ENCODE peak calls at places on chromosomes 2 and 18, in four cellular contexts. Z, P, J and I are unnamed samples.

GRCh38 chr2:110124038-110124825 is 8.6 kb upstream of the MALL start:
- DNase-seq in Z (no peak), P (no peak), J (no peak), I (no peak)

GRCh38 chr2:30679416-30680088 is 127.7 kb downstream of the CAPN13 start:
- DNase-seq in Z (no peak), P (no peak), J (no peak), I (no peak)

GRCh38 chr18:28036481-28036880 is 140.4 kb downstream of the CDH2 start:
- DNase-seq in Z (no peak), P (no peak), J (no peak), I (no peak)

GRCh38 chr2:177302552-177302951 is 38.0 kb upstream of the NFE2L2 start:
- DNase-seq in Z (no peak), P (no peak), J (no peak), I (no peak)

GRCh38 chr2:196259507-196260481 is 88.4 kb upstream of the STK17B start:
- DNase-seq in Z (no peak), P (no peak), J (no peak), I (no peak)

GRCh38 chr2:106978647-106979046 is 92.7 kb upstream of the ST6GAL2 start:
- DNase-seq in Z (no peak), P (no peak), J (no peak), I (no peak)

GRCh38 chr2:241801611-241802420 is 7.2 kb upstream of the NEU4 start:
- DNase-seq in Z (peak; percentile 69), P (no peak), J (no peak), I (peak; percentile 41)

GRCh38 chr2:75044291-75044690 is 85.8 kb downstream of the POLE4 start:
- DNase-seq in Z (no peak), P (no peak), J (no peak), I (no peak)

GRCh38 chr2:109419960-109420370 is 193.8 kb downstream of the SEPTIN10 start:
- DNase-seq in Z (no peak), P (peak; percentile 37), J (no peak), I (no peak)

GRCh38 chr2:182763311-182763912 is 47.4 kb downstream of the DNAJC10 start:
- DNase-seq in Z (peak; percentile 15), P (no peak), J (peak; percentile 18), I (no peak)

GRCh38 chr2:27250652-27251379 is 12.0 kb downstream of the SLC30A3 start:
- DNase-seq in Z (no peak), P (no peak), J (no peak), I (no peak)

GRCh38 chr18:36186461-36187137 is 698 bp upstream of the MOCOS start:
- DNase-seq in Z (peak; percentile 22), P (no peak), J (no peak), I (no peak)

GRCh38 chr2:239751719-239752355 is 273.3 kb downstream of the NDUFA10 start:
- DNase-seq in Z (peak; percentile 30), P (no peak), J (no peak), I (no peak)

GRCh38 chr2:52500561-52500960 is 1267.0 kb upstream of the CHAC2 start:
- DNase-seq in Z (no peak), P (no peak), J (no peak), I (no peak)

GRCh38 chr18:22536558-22536957 is 118.8 kb upstream of the CTAGE1 start:
- DNase-seq in Z (no peak), P (no peak), J (no peak), I (no peak)

GRCh38 chr2:94986392-94986963 is 39.0 kb upstream of the MAL start:
- DNase-seq in Z (peak; percentile 72), P (peak; percentile 37), J (peak; percentile 54), I (no peak)

GRCh38 chr18:9753863-9754262 is 45.8 kb downstream of the RAB31 start:
- DNase-seq in Z (no peak), P (no peak), J (no peak), I (no peak)

GRCh38 chr2:23436346-23437099 is 51.5 kb downstream of the KLHL29 start:
- DNase-seq in Z (no peak), P (no peak), J (no peak), I (no peak)

GRCh38 chr2:180999274-180999964 is 19.0 kb downstream of the UBE2E3 start:
- DNase-seq in Z (no peak), P (no peak), J (no peak), I (no peak)

GRCh38 chr2:239197146-239197545 is 203.7 kb downstream of the HDAC4 start:
- DNase-seq in Z (no peak), P (no peak), J (no peak), I (peak; percentile 11)

GRCh38 chr2:62202729-62203128 is 6.8 kb downstream of the B3GNT2 start:
- DNase-seq in Z (no peak), P (no peak), J (no peak), I (no peak)

GRCh38 chr2:12715878-12716249 is 872 bp upstream of the TRIB2 start:
- DNase-seq in Z (peak; percentile 66), P (no peak), J (peak; percentile 65), I (peak; percentile 38)

GRCh38 chr2:224405412-224405811 is 3.5 kb upstream of the FAM124B start:
- DNase-seq in Z (no peak), P (no peak), J (no peak), I (no peak)

GRCh38 chr2:240921319-240922233 is 15.4 kb downstream of the CROCC2 start:
- DNase-seq in Z (peak; percentile 3), P (peak; percentile 66), J (no peak), I (peak; percentile 20)

GRCh38 chr18:56593906-56594305 is 44.5 kb downstream of the TXNL1 start:
- DNase-seq in Z (no peak), P (no peak), J (no peak), I (no peak)

GRCh38 chr2:19801367-19802087 is 100.3 kb downstream of the TTC32 start:
- DNase-seq in Z (no peak), P (peak; percentile 91), J (peak; percentile 81), I (no peak)

GRCh38 chr18:48735070-48735676 is 196.3 kb downstream of the CTIF start:
- DNase-seq in Z (no peak), P (no peak), J (no peak), I (no peak)

GRCh38 chr2:7845332-7845731 is 836.5 kb upstream of the ID2 start:
- DNase-seq in Z (no peak), P (no peak), J (no peak), I (no peak)

GRCh38 chr18:61735564-61736102 is 157.2 kb downstream of the RNF152 start:
- DNase-seq in Z (no peak), P (no peak), J (no peak), I (no peak)

GRCh38 chr2:69915050-69915945 is at the start of gene MXD1:
- DNase-seq in Z (peak; percentile 37), P (no peak), J (no peak), I (peak; percentile 50)

GRCh38 chr2:233063269-233063975 is 3.3 kb downstream of the INPP5D start:
- DNase-seq in Z (peak; percentile 28), P (no peak), J (no peak), I (no peak)

GRCh38 chr2:228593992-228594391 is 412.5 kb upstream of the SPHKAP start:
- DNase-seq in Z (no peak), P (no peak), J (no peak), I (no peak)

GRCh38 chr2:68121873-68122679 is 35.6 kb upstream of the PNO1 start:
- DNase-seq in Z (peak; percentile 91), P (peak; percentile 72), J (peak; percentile 70), I (peak; percentile 94)
- TF ChIP-seq CTCF in Z (peak; percentile 97), P (peak; percentile 99), J (peak; percentile 98), I (peak; percentile 97)

GRCh38 chr2:149720615-149721014 is 133.0 kb upstream of the MMADHC start:
- DNase-seq in Z (no peak), P (no peak), J (no peak), I (no peak)

GRCh38 chr2:149719695-149720094 is 132.1 kb upstream of the MMADHC start:
- DNase-seq in Z (no peak), P (no peak), J (no peak), I (no peak)

GRCh38 chr2:149715894-149716293 is 128.3 kb upstream of the MMADHC start:
- DNase-seq in Z (no peak), P (no peak), J (no peak), I (no peak)

GRCh38 chr2:149716687-149717086 is 129.1 kb upstream of the MMADHC start:
- DNase-seq in Z (no peak), P (no peak), J (no peak), I (no peak)

DNA sequence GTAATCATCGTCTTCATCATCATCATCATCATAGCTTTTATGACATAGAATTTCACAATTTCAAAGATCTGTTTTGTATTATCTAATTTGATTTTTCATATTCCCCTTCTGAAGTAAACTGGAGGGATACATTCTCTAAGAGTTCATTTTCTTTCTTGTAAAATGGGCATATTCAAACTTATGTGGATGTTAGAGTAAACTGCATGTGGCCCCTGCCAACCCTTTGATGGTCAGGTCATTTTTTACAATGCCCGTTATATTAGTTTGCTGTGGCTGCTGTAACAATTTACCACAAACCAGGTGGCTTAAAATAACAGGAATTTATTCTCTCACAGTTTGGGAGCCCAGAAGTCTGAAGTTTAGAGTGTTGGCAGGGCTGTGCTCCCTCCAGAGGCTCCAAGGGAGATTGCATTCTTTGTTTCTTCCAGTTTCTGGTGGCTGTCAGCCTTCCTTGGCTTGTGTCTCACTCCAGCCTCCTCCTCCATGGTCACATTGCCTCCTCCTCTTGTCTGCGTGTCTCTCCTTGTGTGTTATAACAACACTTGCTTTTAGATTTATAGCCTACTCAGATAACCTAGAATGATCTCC is 127.5 kb upstream of the MMADHC start:
- DNase-seq in Z (no peak), P (peak; percentile 56), J (peak; percentile 35), I (no peak)
- TF ChIP-seq CTCF in Z (peak; percentile 39), P (peak; percentile 76), J (peak; percentile 75), I (no peak)

GRCh38 chr18:74368901-74369705 is 53.5 kb downstream of the C18orf63 start:
- DNase-seq in Z (no peak), P (no peak), J (no peak), I (no peak)
- TF ChIP-seq CTCF in Z (no peak), P (no peak), J (no peak), I (no peak)

GRCh38 chr2:230850358-230850658 is 14.4 kb upstream of the ITM2C start:
- DNase-seq in Z (no peak), P (no peak), J (no peak), I (no peak)
- TF ChIP-seq CTCF in Z (no peak), P (no peak), J (peak; percentile 5), I (peak; percentile 48)

DNA sequence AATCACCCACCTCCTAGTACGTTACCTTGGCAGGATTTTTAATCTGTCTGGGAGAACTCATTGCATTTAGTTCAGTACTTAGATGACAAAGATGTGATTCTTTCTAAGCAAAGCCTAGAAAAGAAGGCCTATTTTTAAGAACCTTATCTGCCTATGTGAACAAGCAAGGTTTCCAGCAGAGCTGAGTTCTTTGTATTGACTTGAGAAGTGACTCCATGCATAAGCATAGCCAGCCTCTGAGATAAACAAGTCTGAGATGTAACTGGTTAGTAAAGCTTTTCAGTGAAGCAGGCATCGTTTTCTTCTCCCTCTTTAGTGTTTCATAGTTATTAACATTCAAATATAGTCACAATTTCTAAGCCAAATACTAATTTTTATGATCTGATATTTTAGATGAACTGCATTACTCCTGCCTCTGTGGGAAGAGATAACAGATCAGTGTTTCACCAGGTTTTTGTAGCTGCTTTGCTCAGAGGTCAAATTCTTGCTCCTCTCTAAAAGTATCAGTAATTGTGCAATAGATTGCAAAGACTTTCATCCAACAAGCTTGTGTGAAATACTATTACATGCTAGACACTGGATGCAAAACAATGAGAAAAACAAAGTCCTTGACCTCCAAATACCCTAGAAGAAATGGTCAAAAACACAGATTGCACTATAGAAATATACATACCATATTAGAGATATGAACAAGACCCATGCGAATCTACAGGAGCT is 107.8 kb downstream of the MBD2 start:
- DNase-seq in Z (no peak), P (no peak), J (no peak), I (no peak)
- TF ChIP-seq CTCF in Z (no peak), P (no peak), J (no peak), I (no peak)

GRCh38 chr18:63422862-63423304 is 607 bp upstream of the VPS4B start:
- DNase-seq in Z (no peak), P (no peak), J (peak; percentile 18), I (peak; percentile 54)
- TF ChIP-seq CTCF in Z (no peak), P (no peak), J (no peak), I (no peak)